ENCODE peak calls at places on chromosome 4, in nine cellular contexts. One of them, this sample, is unnamed.

GRCh38 chr4:6228158-6229067 is 28.1 kb upstream of the JAKMIP1 start:
- DNase-seq in DMS153: no peak
- DNase-seq in aorta: peak
- DNase-seq in DMS 273 treated with DMSO at 0.1 percent for 48 hours: no peak
- DNase-seq in MCF 10A: no peak
- DNase-seq in hippocampal formation: no peak
- DNase-seq in epithelial cell of proximal tubule: no peak
- DNase-seq in H54: no peak
- DNase-seq in T-helper 2 cell: no peak
- DNase-seq in this sample: no peak

GRCh38 chr4:91147067-91147466 is 1019.9 kb downstream of the CCSER1 start:
- DNase-seq in DMS153: no peak
- DNase-seq in aorta: no peak
- DNase-seq in DMS 273 treated with DMSO at 0.1 percent for 48 hours: peak
- DNase-seq in MCF 10A: no peak
- DNase-seq in hippocampal formation: no peak
- DNase-seq in epithelial cell of proximal tubule: no peak
- DNase-seq in H54: no peak
- DNase-seq in T-helper 2 cell: no peak
- DNase-seq in this sample: no peak

GRCh38 chr4:85952982-85953650 is 406.7 kb downstream of the MAPK10 start:
- DNase-seq in DMS153: no peak
- DNase-seq in aorta: no peak
- DNase-seq in DMS 273 treated with DMSO at 0.1 percent for 48 hours: no peak
- DNase-seq in MCF 10A: peak
- DNase-seq in hippocampal formation: no peak
- DNase-seq in epithelial cell of proximal tubule: no peak
- DNase-seq in H54: no peak
- DNase-seq in T-helper 2 cell: no peak
- DNase-seq in this sample: no peak

GRCh38 chr4:98484031-98484430 is 174.4 kb downstream of the TSPAN5 start:
- DNase-seq in DMS153: no peak
- DNase-seq in aorta: no peak
- DNase-seq in DMS 273 treated with DMSO at 0.1 percent for 48 hours: no peak
- DNase-seq in MCF 10A: peak
- DNase-seq in hippocampal formation: no peak
- DNase-seq in epithelial cell of proximal tubule: no peak
- DNase-seq in H54: no peak
- DNase-seq in T-helper 2 cell: no peak
- DNase-seq in this sample: no peak

GRCh38 chr4:142566243-142566642 is 279.9 kb downstream of the INPP4B start:
- DNase-seq in DMS153: no peak
- DNase-seq in aorta: no peak
- DNase-seq in DMS 273 treated with DMSO at 0.1 percent for 48 hours: no peak
- DNase-seq in MCF 10A: no peak
- DNase-seq in hippocampal formation: no peak
- DNase-seq in epithelial cell of proximal tubule: no peak
- DNase-seq in H54: no peak
- DNase-seq in T-helper 2 cell: no peak
- DNase-seq in this sample: no peak

GRCh38 chr4:42412251-42412650 is 15.0 kb downstream of the SHISA3 start:
- DNase-seq in DMS153: no peak
- DNase-seq in aorta: no peak
- DNase-seq in DMS 273 treated with DMSO at 0.1 percent for 48 hours: no peak
- DNase-seq in MCF 10A: peak
- DNase-seq in hippocampal formation: no peak
- DNase-seq in epithelial cell of proximal tubule: peak
- DNase-seq in H54: no peak
- DNase-seq in T-helper 2 cell: no peak
- DNase-seq in this sample: no peak

GRCh38 chr4:135385830-135386581 is 1184.4 kb upstream of the PABPC4L start:
- DNase-seq in DMS153: no peak
- DNase-seq in aorta: no peak
- DNase-seq in DMS 273 treated with DMSO at 0.1 percent for 48 hours: no peak
- DNase-seq in MCF 10A: no peak
- DNase-seq in hippocampal formation: no peak
- DNase-seq in epithelial cell of proximal tubule: no peak
- DNase-seq in H54: no peak
- DNase-seq in T-helper 2 cell: no peak
- DNase-seq in this sample: no peak

GRCh38 chr4:113838421-113838820 is 76.9 kb upstream of the CAMK2D start:
- DNase-seq in DMS153: no peak
- DNase-seq in aorta: no peak
- DNase-seq in DMS 273 treated with DMSO at 0.1 percent for 48 hours: no peak
- DNase-seq in MCF 10A: no peak
- DNase-seq in hippocampal formation: no peak
- DNase-seq in epithelial cell of proximal tubule: no peak
- DNase-seq in H54: no peak
- DNase-seq in T-helper 2 cell: no peak
- DNase-seq in this sample: no peak

GRCh38 chr4:109730294-109731051 is 603 bp upstream of the PLA2G12A start:
- DNase-seq in DMS153: peak
- DNase-seq in aorta: peak
- DNase-seq in DMS 273 treated with DMSO at 0.1 percent for 48 hours: no peak
- DNase-seq in MCF 10A: peak
- DNase-seq in hippocampal formation: no peak
- DNase-seq in epithelial cell of proximal tubule: no peak
- DNase-seq in H54: peak
- DNase-seq in T-helper 2 cell: no peak
- DNase-seq in this sample: peak

GRCh38 chr4:127708985-127709384 is 21.2 kb upstream of the SLC25A31 start:
- DNase-seq in DMS153: peak
- DNase-seq in aorta: no peak
- DNase-seq in DMS 273 treated with DMSO at 0.1 percent for 48 hours: no peak
- DNase-seq in MCF 10A: peak
- DNase-seq in hippocampal formation: no peak
- DNase-seq in epithelial cell of proximal tubule: peak
- DNase-seq in H54: peak
- DNase-seq in T-helper 2 cell: no peak
- DNase-seq in this sample: no peak

GRCh38 chr4:72974694-72975487 is 94.6 kb downstream of the COX18 start:
- DNase-seq in DMS153: peak
- DNase-seq in aorta: no peak
- DNase-seq in DMS 273 treated with DMSO at 0.1 percent for 48 hours: no peak
- DNase-seq in MCF 10A: peak
- DNase-seq in hippocampal formation: no peak
- DNase-seq in epithelial cell of proximal tubule: no peak
- DNase-seq in H54: no peak
- DNase-seq in T-helper 2 cell: no peak
- DNase-seq in this sample: no peak

This sample was measured in lower leg skin.